ENCODE peak calls at places on chromosome 10, in four cellular contexts. X is GM12878, H is H1, N is HepG2. R is an unnamed sample.

GRCh38 chr10:47051741-47052238 is 140.6 kb downstream of the PTPN20 start:
- DNase-seq in N (no peak), X (no peak), H (no peak), R (no peak)

GRCh38 chr10:9052767-9053166 is 998.3 kb downstream of the GATA3 start:
- DNase-seq in N (no peak), H (no peak), X (no peak), R (no peak)

GRCh38 chr10:100009283-100009792 is 409 bp downstream of the DNMBP start:
- DNase-seq in N (peak), X (no peak), H (no peak), R (peak)

GRCh38 chr10:58335306-58336005 is 650 bp downstream of the UBE2D1 start:
- DNase-seq in X (no peak), N (peak), H (no peak), R (peak)

GRCh38 chr10:94232711-94233383 is 129.9 kb downstream of the NOC3L start:
- DNase-seq in N (peak), X (no peak), H (no peak), R (no peak)

GRCh38 chr10:99421233-99421739 is 9.1 kb downstream of the GOT1 start:
- DNase-seq in H (no peak), X (no peak), N (peak), R (no peak)

GRCh38 chr10:11845113-11845512 is 22.0 kb downstream of the PROSER2 start:
- DNase-seq in H (no peak), X (no peak), N (no peak), R (no peak)

GRCh38 chr10:50381637-50382036 is 130.3 kb upstream of the ASAH2 start:
- DNase-seq in X (no peak), N (no peak), H (no peak), R (no peak)

GRCh38 chr10:78419481-78420265 is 386.0 kb downstream of the RPS24 start:
- DNase-seq in X (no peak), N (no peak), H (no peak), R (no peak)
- TF ChIP-seq CBX5 in X (no peak), N (no peak), H (no peak), R (no peak)

GRCh38 chr10:8026349-8027259 is 27.9 kb upstream of the GATA3 start:
- DNase-seq in N (peak), H (no peak), X (no peak), R (no peak)

GRCh38 chr10:8023321-8023720 is 31.2 kb upstream of the GATA3 start:
- DNase-seq in H (no peak), X (no peak), N (no peak), R (no peak)

GRCh38 chr10:8023851-8024250 is 30.6 kb upstream of the GATA3 start:
- DNase-seq in X (no peak), N (no peak), H (no peak), R (no peak)
- TF ChIP-seq CBX5 in X (no peak), N (no peak), H (no peak), R (no peak)

GRCh38 chr10:34423607-34424325 is 391.3 kb downstream of the PARD3 start:
- DNase-seq in H (no peak), N (no peak), X (no peak), R (no peak)

GRCh38 chr10:34415039-34415438 is 400.1 kb downstream of the PARD3 start:
- DNase-seq in X (no peak), N (no peak), H (no peak), R (no peak)

GRCh38 chr10:34426041-34426440 is 389.1 kb downstream of the PARD3 start:
- DNase-seq in H (no peak), X (no peak), N (no peak), R (no peak)

GRCh38 chr10:34420795-34421194 is 394.3 kb downstream of the PARD3 start:
- DNase-seq in X (no peak), H (no peak), N (no peak), R (no peak)

DNA sequence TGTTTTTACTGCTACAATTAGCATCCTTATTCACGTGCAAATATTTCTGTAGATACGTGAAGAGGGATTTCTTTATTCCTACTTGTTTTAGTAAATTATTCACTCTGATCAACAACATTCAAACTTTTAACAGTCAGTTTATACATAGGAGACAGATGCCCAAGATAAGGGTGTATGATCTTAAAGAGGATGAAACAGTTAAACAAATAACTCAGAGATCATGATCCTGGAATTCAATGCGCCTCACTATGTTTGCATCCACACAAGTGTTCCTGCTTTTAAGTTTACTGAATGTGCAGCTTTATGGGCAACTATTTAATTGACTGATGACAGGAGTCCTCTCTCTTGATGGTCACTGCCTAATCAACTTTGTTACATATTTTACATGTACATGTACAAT is 394.8 kb downstream of the PARD3 start:
- DNase-seq in X (no peak), N (no peak), H (no peak), R (no peak)
- TF ChIP-seq CBX5 in X (no peak), N (no peak), H (no peak), R (no peak)

GRCh38 chr10:91295346-91295745 is 74.9 kb downstream of the PCGF5 start:
- DNase-seq in X (no peak), H (no peak), N (no peak), R (no peak)

GRCh38 chr10:91300011-91300575 is 79.6 kb downstream of the PCGF5 start:
- DNase-seq in X (no peak), H (no peak), N (no peak), R (no peak)

GRCh38 chr10:91298224-91298862 is 77.9 kb downstream of the PCGF5 start:
- DNase-seq in H (peak), X (no peak), N (peak), R (peak)

GRCh38 chr10:91294134-91294906 is 73.9 kb downstream of the PCGF5 start:
- DNase-seq in H (no peak), N (no peak), X (no peak), R (no peak)

DNA sequence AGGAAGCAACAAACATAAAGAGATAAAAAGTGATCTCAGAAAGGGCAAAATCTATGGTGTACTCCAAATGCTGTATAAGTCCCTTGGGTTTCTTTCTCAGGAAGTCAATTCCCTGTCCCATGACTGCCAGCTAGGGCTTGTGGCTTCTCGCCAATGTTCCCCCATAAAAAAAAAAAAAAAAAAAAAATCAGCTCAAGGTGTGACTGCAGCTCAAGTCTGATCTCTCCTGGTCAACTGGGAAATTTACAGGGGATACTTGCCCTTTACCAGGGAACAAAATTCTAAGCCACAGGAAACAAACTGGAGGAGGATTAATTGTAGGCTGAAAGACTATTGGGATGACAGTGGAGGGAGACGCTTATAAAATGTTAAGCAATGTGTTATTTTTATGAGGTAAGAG is 76.0 kb downstream of the PCGF5 start:
- DNase-seq in N (peak), H (no peak), X (no peak), R (peak)
- TF ChIP-seq CBX5 in N (no peak), H (no peak), X (no peak), R (no peak)

R was measured in K562.